ENCODE peak calls at places on chromosomes 5 and 9, in seven cellular contexts. C is T-cell; S is Panc1; X is NCI-H1105 treated with DMSO at 0.1 percent for 48 hours; Z is CD8-positive, alpha-beta T cell; U is HuH-7; Y is OCI-LY7. N is an unnamed sample.

GRCh38 chr5:135193213-135194125 is 159.4 kb upstream of the PITX1 start:
- DNase-seq in S (no peak), U (no peak), C (no peak), Z (no peak), X (no peak), Y (no peak), N (no peak)

GRCh38 chr5:56200856-56201638 is 32.1 kb downstream of the ANKRD55 start:
- DNase-seq in Y (peak; percentile 50), Z (peak; percentile 35), U (peak; percentile 44), C (peak; percentile 36), X (peak; percentile 14), S (peak; percentile 79), N (peak; percentile 78)

GRCh38 chr9:126232461-126232860 is 94.2 kb upstream of the MVB12B start:
- DNase-seq in X (no peak), S (no peak), Y (no peak), C (no peak), U (no peak), Z (no peak), N (no peak)

GRCh38 chr5:72194846-72195245 is 87.6 kb downstream of the MAP1B start:
- DNase-seq in Z (peak; percentile 7), X (no peak), U (no peak), C (peak; percentile 19), S (no peak), Y (no peak), N (no peak)

GRCh38 chr9:93623736-93624135 is 47.4 kb downstream of the PHF2 start:
- DNase-seq in Z (no peak), X (no peak), Y (no peak), C (no peak), S (no peak), U (no peak), N (no peak)

GRCh38 chr5:180976518-180976917 is 12.1 kb upstream of the BTNL3 start:
- DNase-seq in Y (peak; percentile 2), C (peak; percentile 10), U (no peak), X (no peak), Z (no peak), S (no peak), N (no peak)

GRCh38 chr5:31408814-31409213 is 123.1 kb downstream of the DROSHA start:
- DNase-seq in Z (no peak), C (no peak), Y (no peak), U (no peak), X (no peak), S (no peak), N (no peak)

GRCh38 chr5:138603521-138603920 is 28.3 kb upstream of the HSPA9 start:
- DNase-seq in Y (no peak), X (no peak), U (no peak), C (no peak), S (no peak), Z (no peak), N (no peak)

GRCh38 chr9:91001146-91001611 is 199.6 kb downstream of the SYK start:
- DNase-seq in S (no peak), Y (no peak), C (no peak), X (peak; percentile 96), U (no peak), Z (no peak), N (no peak)

GRCh38 chr5:93904917-93905316 is 163.5 kb upstream of the POU5F2 start:
- DNase-seq in S (no peak), X (no peak), Z (no peak), C (no peak), Y (no peak), U (no peak), N (no peak)

GRCh38 chr5:42949348-42950090 is 90.6 kb downstream of the ANXA2R start:
- DNase-seq in Z (peak; percentile 32), S (peak; percentile 71), Y (peak; percentile 54), C (peak; percentile 66), U (peak; percentile 74), X (no peak), N (peak; percentile 93)

GRCh38 chr5:169637856-169638190 is 748 bp downstream of the DOCK2 start:
- DNase-seq in U (no peak), S (no peak), C (peak; percentile 72), Z (peak; percentile 58), Y (peak; percentile 86), X (no peak), N (no peak)

GRCh38 chr5:147187163-147187562 is 47.7 kb upstream of the STK32A start:
- DNase-seq in C (no peak), X (no peak), Z (no peak), S (no peak), U (no peak), Y (no peak), N (no peak)

GRCh38 chr9:99737649-99738048 is 84.0 kb upstream of the NR4A3 start:
- DNase-seq in S (no peak), U (no peak), X (no peak), Z (no peak), C (no peak), Y (no peak), N (no peak)

GRCh38 chr5:65825388-65826328 is 100.7 kb upstream of the ERBIN start:
- DNase-seq in S (no peak), Z (no peak), X (no peak), Y (peak; percentile 25), C (no peak), U (no peak), N (no peak)

GRCh38 chr9:134693641-134694367 is 52.2 kb downstream of the COL5A1 start:
- DNase-seq in C (no peak), Z (no peak), U (no peak), Y (no peak), X (no peak), S (no peak), N (no peak)

GRCh38 chr5:44875661-44876250 is 67.0 kb downstream of the MRPS30 start:
- DNase-seq in C (no peak), X (no peak), S (peak; percentile 92), U (no peak), Z (no peak), Y (peak; percentile 50), N (no peak)

GRCh38 chr9:93673271-93673843 is 97.0 kb downstream of the PHF2 start:
- DNase-seq in S (no peak), U (no peak), Y (no peak), Z (no peak), X (peak; percentile 58), C (no peak), N (no peak)

GRCh38 chr9:85984457-85984856 is 43.5 kb downstream of the NAA35 start:
- DNase-seq in Z (no peak), Y (no peak), U (no peak), X (no peak), S (no peak), C (no peak), N (no peak)

GRCh38 chr5:17343675-17344074 is 126.2 kb downstream of the BASP1 start:
- DNase-seq in C (no peak), S (peak; percentile 82), Y (no peak), U (no peak), X (no peak), Z (no peak), N (peak; percentile 89)

GRCh38 chr5:169584998-169585451 is 1.5 kb downstream of the SPDL1 start:
- DNase-seq in S (no peak), C (no peak), U (no peak), Z (no peak), X (no peak), Y (no peak), N (no peak)

GRCh38 chr9:19994296-19994695 is 205.5 kb upstream of the SLC24A2 start:
- DNase-seq in X (peak; percentile 43), Y (no peak), S (no peak), Z (no peak), U (no peak), C (no peak), N (no peak)

GRCh38 chr9:116073826-116074225 is 79.8 kb upstream of the PAPPA start:
- DNase-seq in Y (no peak), Z (no peak), U (no peak), X (no peak), S (no peak), C (no peak), N (no peak)

GRCh38 chr9:23587433-23587832 is 238.6 kb downstream of the ELAVL2 start:
- DNase-seq in Z (no peak), Y (no peak), U (no peak), X (no peak), C (no peak), S (no peak), N (no peak)

GRCh38 chr5:72245517-72246238 is 74.4 kb downstream of the MRPS27 start:
- DNase-seq in Z (no peak), X (no peak), U (no peak), S (no peak), C (no peak), Y (no peak), N (no peak)

GRCh38 chr5:156240414-156240813 is 86.5 kb upstream of the SGCD start:
- DNase-seq in C (no peak), S (no peak), X (no peak), U (no peak), Z (no peak), Y (no peak), N (no peak)

GRCh38 chr5:148828461-148829247 is 2.2 kb downstream of the ADRB2 start:
- DNase-seq in Z (no peak), X (no peak), U (no peak), S (no peak), Y (peak; percentile 79), C (no peak), N (no peak)

GRCh38 chr5:74240783-74241750 is 399.5 kb downstream of the ENC1 start:
- DNase-seq in C (no peak), U (no peak), Z (no peak), X (no peak), S (no peak), Y (no peak), N (no peak)

GRCh38 chr9:91966503-91966902 is 16.5 kb upstream of the ROR2 start:
- DNase-seq in Z (no peak), C (no peak), Y (no peak), X (no peak), S (no peak), U (no peak), N (no peak)

GRCh38 chr9:121299125-121299466 is 31.1 kb downstream of the GSN start:
- DNase-seq in C (no peak), Y (no peak), S (no peak), X (no peak), U (no peak), Z (no peak), N (no peak)

GRCh38 chr5:116038817-116039216 is 6.5 kb downstream of the ARL14EPL start:
- DNase-seq in Z (no peak), Y (peak; percentile 75), U (no peak), C (peak; percentile 4), S (no peak), X (no peak), N (no peak)

GRCh38 chr5:176508603-176509002 is 28.6 kb downstream of the RNF44 start:
- DNase-seq in Z (no peak), Y (no peak), C (no peak), X (no peak), S (no peak), U (no peak), N (no peak)

GRCh38 chr5:624118-624950 is 12.2 kb downstream of the CEP72 start:
- DNase-seq in X (no peak), Z (no peak), C (no peak), Y (no peak), U (no peak), S (no peak), N (no peak)

GRCh38 chr5:42274913-42275312 is 148.3 kb upstream of the GHR start:
- DNase-seq in Y (no peak), U (no peak), S (no peak), X (no peak), Z (no peak), C (no peak), N (peak; percentile 0)

GRCh38 chr5:61069150-61069549 is 93.1 kb downstream of the SMIM15 start:
- DNase-seq in Y (no peak), S (no peak), C (no peak), Z (no peak), X (no peak), U (no peak), N (no peak)

GRCh38 chr5:57887851-57888621 is 405.4 kb upstream of the ACTBL2 start:
- DNase-seq in U (peak; percentile 15), S (peak; percentile 27), X (peak; percentile 21), Z (no peak), Y (peak; percentile 4), C (no peak), N (peak; percentile 85)

GRCh38 chr9:21506910-21507795 is 25.0 kb upstream of the IFNE start:
- DNase-seq in X (no peak), S (no peak), U (no peak), Z (no peak), C (no peak), Y (no peak), N (no peak)

N was measured in NCI-H460.